ENCODE peak calls at places on chromosome 3, in eight cellular contexts. S is WERI-Rb-1, W is progenitor cell of endocrine pancreas, D is mucosa of descending colon, M is fibroblast of lung, J is breast epithelium, Y is cardiac fibroblast, T is psoas muscle. Q is an unnamed sample.

GRCh38 chr3:127542441-127542952 is 48.0 kb downstream of the TPRA1 start:
- DNase-seq in J (no peak), M (no peak), T (no peak), D (peak; percentile 69), S (peak; percentile 62), Y (no peak), W (no peak), Q (no peak)

GRCh38 chr3:171653701-171654100 is 156.6 kb downstream of the PLD1 start:
- DNase-seq in S (no peak), J (no peak), Y (no peak), M (peak; percentile 56), W (no peak), D (no peak), T (no peak), Q (no peak)

GRCh38 chr3:127538569-127538968 is 52.0 kb downstream of the TPRA1 start:
- DNase-seq in Y (no peak), M (no peak), T (no peak), W (no peak), D (no peak), S (no peak), J (no peak), Q (no peak)

GRCh38 chr3:169627073-169627472 is 36.4 kb downstream of the MECOM start:
- DNase-seq in D (no peak), J (no peak), M (no peak), T (no peak), W (no peak), Y (no peak), S (no peak), Q (no peak)

GRCh38 chr3:16280671-16281070 is 15.7 kb downstream of the OXNAD1 start:
- DNase-seq in S (no peak), J (no peak), W (no peak), D (no peak), Y (no peak), M (no peak), T (no peak), Q (no peak)

GRCh38 chr3:11553436-11554235 is 90.1 kb downstream of the VGLL4 start:
- DNase-seq in Y (peak; percentile 42), D (no peak), S (no peak), J (no peak), W (no peak), M (no peak), T (no peak), Q (no peak)

GRCh38 chr3:166013073-166013679 is 176.0 kb upstream of the BCHE start:
- DNase-seq in W (no peak), S (peak; percentile 14), T (no peak), J (no peak), D (no peak), M (peak; percentile 20), Y (peak; percentile 32), Q (no peak)

GRCh38 chr3:48013288-48013980 is 2.8 kb downstream of the MAP4 start:
- DNase-seq in W (no peak), M (peak; percentile 89), J (no peak), D (no peak), S (no peak), Y (peak; percentile 86), T (no peak), Q (no peak)

GRCh38 chr3:11548721-11549131 is 95.0 kb downstream of the VGLL4 start:
- DNase-seq in D (no peak), Y (peak; percentile 72), T (no peak), M (peak; percentile 92), J (no peak), W (no peak), S (no peak), Q (no peak)

GRCh38 chr3:23877324-23877980 is 39.3 kb downstream of the NKIRAS1 start:
- DNase-seq in T (peak; percentile 54), Y (peak; percentile 91), S (no peak), D (no peak), W (no peak), J (no peak), M (peak; percentile 83), Q (no peak)

GRCh38 chr3:65729553-65729952 is 309.2 kb downstream of the MAGI1 start:
- DNase-seq in D (no peak), J (no peak), M (peak; percentile 87), T (no peak), W (no peak), Y (peak; percentile 93), S (no peak), Q (no peak)

GRCh38 chr3:5729852-5730251 is 542.3 kb downstream of the EDEM1 start:
- DNase-seq in M (no peak), J (no peak), Y (no peak), T (no peak), S (peak; percentile 8), W (no peak), D (no peak), Q (no peak)

GRCh38 chr3:169002689-169003088 is 660.8 kb downstream of the MECOM start:
- DNase-seq in W (no peak), J (no peak), Y (no peak), T (no peak), M (no peak), D (no peak), S (no peak), Q (no peak)

GRCh38 chr3:85939026-85939616 is 980.3 kb downstream of the CADM2 start:
- DNase-seq in D (no peak), M (peak; percentile 46), T (no peak), Y (no peak), J (no peak), S (no peak), W (no peak), Q (no peak)

GRCh38 chr3:49903451-49904424 is at the start of gene MST1R:
- DNase-seq in S (no peak), W (peak; percentile 66), J (peak; percentile 87), D (peak; percentile 94), T (peak; percentile 67), Y (peak; percentile 30), M (no peak), Q (peak; percentile 33)
- TF ChIP-seq CTCF in S (no peak), W (no peak), J (peak; percentile 11), D (no peak), T (no peak), Y (no peak), M (no peak), Q (no peak)

GRCh38 chr3:137692803-137693431 is 71.2 kb upstream of the SOX14 start:
- DNase-seq in W (peak; percentile 41), T (no peak), D (no peak), M (no peak), J (no peak), Y (no peak), S (peak; percentile 74), Q (no peak)
- TF ChIP-seq CTCF in W (peak; percentile 87), T (no peak), D (no peak), M (no peak), J (no peak), Y (no peak), S (peak; percentile 91), Q (no peak)

DNA sequence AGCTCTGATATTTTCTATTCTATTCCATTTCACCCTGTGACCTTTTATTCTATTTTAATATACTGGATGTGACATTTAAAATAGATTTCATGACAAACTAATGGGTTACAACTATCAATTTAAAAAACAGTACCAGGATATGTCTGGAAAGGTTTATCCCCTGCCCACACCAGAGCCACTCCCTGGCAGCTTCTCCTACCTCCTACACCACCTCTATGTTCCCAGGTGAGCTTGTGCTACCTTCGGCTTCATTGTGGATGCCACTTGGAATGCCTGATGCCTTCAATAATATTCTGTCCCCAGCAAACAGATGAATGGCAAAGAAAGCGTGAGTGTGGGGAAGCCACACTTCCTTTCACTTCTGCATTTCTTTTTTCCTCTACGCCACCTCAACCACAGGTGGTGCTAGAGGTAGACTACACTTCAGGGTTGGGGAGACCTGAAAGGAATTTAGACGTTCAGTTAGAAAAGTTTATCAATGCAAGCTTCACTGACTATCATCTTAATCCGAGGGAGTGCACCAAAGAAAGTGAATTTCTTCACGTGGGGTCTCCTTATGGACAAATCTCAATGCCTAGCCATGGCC is 213.0 kb downstream of the SSR3 start:
- DNase-seq in J (no peak), W (no peak), Y (no peak), D (no peak), M (no peak), T (no peak), S (no peak), Q (no peak)
- TF ChIP-seq CTCF in J (no peak), W (no peak), Y (no peak), D (no peak), M (no peak), T (no peak), S (no peak), Q (no peak)

DNA sequence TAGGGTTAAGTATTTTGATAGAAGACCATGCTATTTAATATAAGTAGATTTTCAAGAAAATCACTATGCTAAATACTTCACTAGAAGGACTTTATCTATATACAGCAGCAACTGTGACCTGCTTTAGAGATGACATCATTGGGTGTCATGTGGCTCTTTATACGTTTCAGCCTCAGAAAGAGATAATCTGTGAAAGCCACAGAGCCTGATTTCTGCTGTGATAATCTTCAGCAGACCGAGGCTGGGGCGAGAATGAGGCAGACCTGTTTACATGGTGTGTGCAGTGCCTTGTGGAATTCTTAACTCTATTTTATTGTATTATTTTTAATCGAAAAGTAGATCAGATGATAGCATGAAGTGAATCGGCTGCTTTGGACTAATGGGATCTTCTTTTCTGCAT is 471.2 kb downstream of the MFSD1 start:
- DNase-seq in Y (no peak), T (no peak), S (peak; percentile 52), D (no peak), J (no peak), M (no peak), W (no peak), Q (no peak)
- TF ChIP-seq CTCF in Y (no peak), T (no peak), S (no peak), D (no peak), J (no peak), M (no peak), W (no peak), Q (no peak)

GRCh38 chr3:46396129-46396528 is 10.7 kb downstream of the CCR5AS start:
- DNase-seq in D (no peak), T (no peak), W (no peak), S (no peak), J (no peak), Y (no peak), M (no peak), Q (no peak)

GRCh38 chr3:46393554-46394434 is 13.1 kb downstream of the CCR5AS start:
- DNase-seq in M (no peak), D (no peak), J (no peak), Y (peak; percentile 21), W (no peak), S (no peak), T (no peak), Q (no peak)

GRCh38 chr3:46397111-46397510 is 9.8 kb downstream of the CCR5AS start:
- DNase-seq in T (no peak), Y (no peak), M (no peak), S (no peak), J (no peak), W (no peak), D (no peak), Q (no peak)

GRCh38 chr3:46393011-46393410 is 13.9 kb downstream of the CCR5AS start:
- DNase-seq in M (no peak), Y (no peak), J (no peak), T (no peak), W (no peak), S (no peak), D (no peak), Q (no peak)

DNA sequence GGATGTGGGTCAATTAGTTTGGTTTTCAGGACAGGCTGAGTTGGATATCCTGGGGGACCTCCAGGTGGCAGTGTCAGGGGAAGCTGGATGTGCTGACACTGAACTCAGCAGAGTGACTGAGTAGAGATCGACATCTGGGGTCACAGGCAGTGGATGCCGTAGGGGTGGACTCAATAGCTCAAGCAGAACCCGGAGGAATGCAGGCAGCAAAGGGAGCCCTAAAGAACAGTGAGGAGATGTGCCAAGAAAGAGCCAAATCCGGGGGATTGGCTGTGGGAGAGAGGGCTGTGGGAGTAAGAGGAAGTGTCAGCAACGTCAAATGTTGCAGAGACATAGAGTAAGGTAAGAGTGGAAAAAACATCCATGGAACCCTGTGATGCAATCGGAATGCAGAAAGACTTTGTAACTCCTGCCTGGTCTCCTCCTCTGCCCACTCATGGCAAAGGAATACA is 11.6 kb downstream of the CCR5AS start:
- DNase-seq in M (peak; percentile 38), T (no peak), Y (peak; percentile 23), S (no peak), W (no peak), D (no peak), J (no peak), Q (no peak)
- TF ChIP-seq CTCF in M (no peak), T (no peak), Y (peak; percentile 33), S (no peak), W (no peak), D (no peak), J (no peak), Q (no peak)